ENCODE peak calls at places on chromosomes 6 and 20, in seven cellular contexts. One of them, this sample, is unnamed.

GRCh38 chr6:32148289-32148688 is 3.5 kb downstream of the PRRT1 start:
- DNase-seq in lower lobe of right lung: no peak
- DNase-seq in fibroblast of the aortic adventitia: no peak
- DNase-seq in osteocyte: no peak
- DNase-seq in GM12864: no peak
- DNase-seq in BE2C: no peak
- DNase-seq in fibroblast of lung: no peak
- DNase-seq in this sample: no peak

GRCh38 chr6:166076625-166077024 is 91.0 kb downstream of the TBXT start:
- DNase-seq in fibroblast of the aortic adventitia: no peak
- DNase-seq in osteocyte: no peak
- DNase-seq in BE2C: no peak
- DNase-seq in fibroblast of lung: no peak
- DNase-seq in lower lobe of right lung: no peak
- DNase-seq in GM12864: no peak
- DNase-seq in this sample: no peak

GRCh38 chr6:76124010-76124409 is 51.5 kb upstream of the IMPG1 start:
- DNase-seq in osteocyte: no peak
- DNase-seq in BE2C: no peak
- DNase-seq in fibroblast of lung: no peak
- DNase-seq in GM12864: no peak
- DNase-seq in lower lobe of right lung: no peak
- DNase-seq in fibroblast of the aortic adventitia: no peak
- DNase-seq in this sample: no peak

GRCh38 chr6:75098709-75099108 is 107.1 kb downstream of the COL12A1 start:
- DNase-seq in fibroblast of the aortic adventitia: peak
- DNase-seq in GM12864: no peak
- DNase-seq in BE2C: peak
- DNase-seq in lower lobe of right lung: no peak
- DNase-seq in osteocyte: peak
- DNase-seq in fibroblast of lung: peak
- DNase-seq in this sample: no peak

GRCh38 chr20:46202758-46203509 is 84.8 kb downstream of the CD40 start:
- DNase-seq in GM12864: no peak
- DNase-seq in osteocyte: no peak
- DNase-seq in BE2C: no peak
- DNase-seq in fibroblast of the aortic adventitia: peak
- DNase-seq in fibroblast of lung: no peak
- DNase-seq in lower lobe of right lung: no peak
- DNase-seq in this sample: no peak

GRCh38 chr6:18596529-18596835 is 209.3 kb downstream of the RNF144B start:
- DNase-seq in fibroblast of lung: no peak
- DNase-seq in lower lobe of right lung: no peak
- DNase-seq in osteocyte: no peak
- DNase-seq in GM12864: no peak
- DNase-seq in fibroblast of the aortic adventitia: no peak
- DNase-seq in BE2C: no peak
- DNase-seq in this sample: no peak

GRCh38 chr6:104540743-104541142 is 319.0 kb downstream of the HACE1 start:
- DNase-seq in fibroblast of the aortic adventitia: no peak
- DNase-seq in fibroblast of lung: peak
- DNase-seq in osteocyte: no peak
- DNase-seq in BE2C: no peak
- DNase-seq in GM12864: no peak
- DNase-seq in lower lobe of right lung: no peak
- DNase-seq in this sample: no peak

GRCh38 chr6:158377866-158378265 is 65.6 kb downstream of the TULP4 start:
- DNase-seq in osteocyte: peak
- DNase-seq in GM12864: no peak
- DNase-seq in fibroblast of lung: peak
- DNase-seq in fibroblast of the aortic adventitia: peak
- DNase-seq in BE2C: no peak
- DNase-seq in lower lobe of right lung: no peak
- DNase-seq in this sample: no peak

GRCh38 chr6:24522821-24523175 is 28.0 kb downstream of the ALDH5A1 start:
- DNase-seq in lower lobe of right lung: no peak
- DNase-seq in osteocyte: no peak
- DNase-seq in BE2C: no peak
- DNase-seq in fibroblast of the aortic adventitia: no peak
- DNase-seq in fibroblast of lung: no peak
- DNase-seq in GM12864: no peak
- DNase-seq in this sample: no peak

GRCh38 chr6:1316482-1317220 is 4.8 kb downstream of the FOXQ1 start:
- DNase-seq in fibroblast of the aortic adventitia: peak
- DNase-seq in fibroblast of lung: no peak
- DNase-seq in osteocyte: no peak
- DNase-seq in GM12864: no peak
- DNase-seq in BE2C: peak
- DNase-seq in lower lobe of right lung: no peak
- DNase-seq in this sample: no peak

GRCh38 chr20:2558581-2559301 is 22.4 kb downstream of the TMC2 start:
- DNase-seq in lower lobe of right lung: no peak
- DNase-seq in BE2C: no peak
- DNase-seq in fibroblast of the aortic adventitia: peak
- DNase-seq in osteocyte: no peak
- DNase-seq in fibroblast of lung: peak
- DNase-seq in GM12864: no peak
- DNase-seq in this sample: no peak

GRCh38 chr6:105458552-105458951 is 55.7 kb upstream of the PREP start:
- DNase-seq in fibroblast of the aortic adventitia: peak
- DNase-seq in lower lobe of right lung: no peak
- DNase-seq in fibroblast of lung: no peak
- DNase-seq in GM12864: no peak
- DNase-seq in osteocyte: no peak
- DNase-seq in BE2C: no peak
- DNase-seq in this sample: no peak

GRCh38 chr6:54681987-54682386 is 164.6 kb upstream of the FAM83B start:
- DNase-seq in fibroblast of the aortic adventitia: peak
- DNase-seq in osteocyte: no peak
- DNase-seq in lower lobe of right lung: no peak
- DNase-seq in BE2C: no peak
- DNase-seq in GM12864: no peak
- DNase-seq in fibroblast of lung: peak
- DNase-seq in this sample: no peak

GRCh38 chr20:25659999-25660398 is 36.2 kb upstream of the NANP start:
- DNase-seq in fibroblast of the aortic adventitia: no peak
- DNase-seq in GM12864: no peak
- DNase-seq in BE2C: no peak
- DNase-seq in osteocyte: no peak
- DNase-seq in fibroblast of lung: no peak
- DNase-seq in lower lobe of right lung: no peak
- DNase-seq in this sample: no peak

GRCh38 chr20:17650301-17650761 is 31.7 kb downstream of the RRBP1 start:
- DNase-seq in BE2C: no peak
- DNase-seq in GM12864: no peak
- DNase-seq in fibroblast of the aortic adventitia: peak
- DNase-seq in fibroblast of lung: no peak
- DNase-seq in lower lobe of right lung: no peak
- DNase-seq in osteocyte: no peak
- DNase-seq in this sample: no peak

GRCh38 chr6:148464319-148465010 is 121.8 kb downstream of the SASH1 start:
- DNase-seq in lower lobe of right lung: no peak
- DNase-seq in BE2C: peak
- DNase-seq in GM12864: peak
- DNase-seq in osteocyte: peak
- DNase-seq in fibroblast of lung: peak
- DNase-seq in fibroblast of the aortic adventitia: peak
- DNase-seq in this sample: peak

GRCh38 chr20:61755971-61756421 is 309.7 kb downstream of the TAF4 start:
- DNase-seq in GM12864: no peak
- DNase-seq in lower lobe of right lung: peak
- DNase-seq in BE2C: no peak
- DNase-seq in osteocyte: no peak
- DNase-seq in fibroblast of the aortic adventitia: no peak
- DNase-seq in fibroblast of lung: no peak
- DNase-seq in this sample: no peak

GRCh38 chr6:144897441-144897921 is 612.3 kb downstream of the UTRN start:
- DNase-seq in osteocyte: no peak
- DNase-seq in BE2C: no peak
- DNase-seq in GM12864: no peak
- DNase-seq in fibroblast of the aortic adventitia: peak
- DNase-seq in lower lobe of right lung: no peak
- DNase-seq in fibroblast of lung: peak
- DNase-seq in this sample: no peak

GRCh38 chr6:12806811-12807210 is 90.2 kb downstream of the PHACTR1 start:
- DNase-seq in fibroblast of the aortic adventitia: no peak
- DNase-seq in BE2C: no peak
- DNase-seq in GM12864: no peak
- DNase-seq in fibroblast of lung: no peak
- DNase-seq in lower lobe of right lung: no peak
- DNase-seq in osteocyte: no peak
- DNase-seq in this sample: no peak

GRCh38 chr6:15763364-15763763 is 100.5 kb upstream of the DTNBP1 start:
- DNase-seq in fibroblast of the aortic adventitia: no peak
- DNase-seq in lower lobe of right lung: no peak
- DNase-seq in BE2C: no peak
- DNase-seq in GM12864: no peak
- DNase-seq in osteocyte: no peak
- DNase-seq in fibroblast of lung: no peak
- DNase-seq in this sample: no peak

GRCh38 chr6:72946766-72947165 is 278.5 kb downstream of the KHDC1L start:
- DNase-seq in fibroblast of lung: peak
- DNase-seq in BE2C: no peak
- DNase-seq in lower lobe of right lung: no peak
- DNase-seq in fibroblast of the aortic adventitia: peak
- DNase-seq in GM12864: no peak
- DNase-seq in osteocyte: no peak
- DNase-seq in this sample: no peak

GRCh38 chr20:54726687-54727086 is 251.3 kb downstream of the DOK5 start:
- DNase-seq in osteocyte: no peak
- DNase-seq in lower lobe of right lung: no peak
- DNase-seq in GM12864: no peak
- DNase-seq in fibroblast of lung: no peak
- DNase-seq in fibroblast of the aortic adventitia: no peak
- DNase-seq in BE2C: peak
- DNase-seq in this sample: no peak

GRCh38 chr20:34956041-34956458 is 382 bp downstream of the MYH7B start:
- DNase-seq in fibroblast of the aortic adventitia: no peak
- DNase-seq in fibroblast of lung: no peak
- DNase-seq in osteocyte: no peak
- DNase-seq in GM12864: no peak
- DNase-seq in lower lobe of right lung: no peak
- DNase-seq in BE2C: no peak
- DNase-seq in this sample: no peak

GRCh38 chr6:14765106-14765505 is 480.8 kb upstream of the JARID2 start:
- DNase-seq in fibroblast of the aortic adventitia: peak
- DNase-seq in osteocyte: no peak
- DNase-seq in fibroblast of lung: peak
- DNase-seq in BE2C: no peak
- DNase-seq in GM12864: no peak
- DNase-seq in lower lobe of right lung: no peak
- DNase-seq in this sample: no peak

GRCh38 chr20:29740601-29740950 is 1516.9 kb upstream of the DEFB115 start:
- DNase-seq in GM12864: no peak
- DNase-seq in fibroblast of lung: no peak
- DNase-seq in osteocyte: no peak
- DNase-seq in fibroblast of the aortic adventitia: no peak
- DNase-seq in BE2C: no peak
- DNase-seq in lower lobe of right lung: no peak
- DNase-seq in this sample: peak

DNA sequence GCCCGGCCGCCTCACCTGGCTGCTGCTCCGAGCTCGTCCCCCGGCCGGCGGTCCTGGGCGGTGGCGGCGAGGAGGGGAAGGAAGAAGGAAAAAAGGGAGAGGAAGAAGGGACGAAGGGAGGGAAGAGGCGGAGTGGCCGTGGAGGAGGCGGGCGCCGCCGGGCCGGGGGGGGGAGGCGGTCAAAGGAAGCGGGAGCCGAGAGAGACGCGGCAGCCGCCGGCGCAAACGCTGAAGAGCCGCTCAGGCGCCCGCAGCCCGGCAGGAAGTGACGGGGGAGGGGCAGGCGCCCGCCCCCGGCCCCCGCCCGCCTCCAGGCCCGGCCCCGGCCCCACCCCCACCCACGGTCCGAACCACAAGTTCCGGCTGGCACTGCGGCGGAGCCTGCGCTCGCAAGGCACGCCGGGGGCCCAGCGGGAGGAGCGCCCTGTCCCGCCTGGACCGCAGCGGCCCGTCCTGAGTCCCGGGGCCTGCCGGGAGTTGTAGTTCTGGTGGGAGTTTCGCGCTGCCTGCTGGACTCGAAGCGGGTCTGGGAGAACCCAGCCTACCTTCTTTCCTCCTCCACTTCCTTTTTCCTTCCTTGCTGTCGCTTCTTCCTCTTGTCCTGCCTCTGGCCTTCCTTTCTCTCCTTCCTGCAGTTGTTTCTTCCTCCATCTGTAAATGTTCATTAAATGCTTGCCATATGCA is at the start of gene STAU1:
- DNase-seq in lower lobe of right lung: peak
- DNase-seq in fibroblast of the aortic adventitia: peak
- DNase-seq in osteocyte: peak
- DNase-seq in GM12864: peak
- DNase-seq in fibroblast of lung: peak
- DNase-seq in BE2C: peak
- DNase-seq in this sample: peak
- TF ChIP-seq CTCF in lower lobe of right lung: no peak
- TF ChIP-seq CTCF in fibroblast of the aortic adventitia: no peak
- TF ChIP-seq CTCF in osteocyte: no peak
- TF ChIP-seq CTCF in GM12864: no peak
- TF ChIP-seq CTCF in fibroblast of lung: no peak
- TF ChIP-seq CTCF in BE2C: no peak
- TF ChIP-seq CTCF in this sample: no peak

GRCh38 chr6:17103715-17104114 is 1.9 kb downstream of the STMND1 start:
- DNase-seq in BE2C: no peak
- DNase-seq in fibroblast of the aortic adventitia: no peak
- DNase-seq in lower lobe of right lung: no peak
- DNase-seq in osteocyte: no peak
- DNase-seq in fibroblast of lung: no peak
- DNase-seq in GM12864: no peak
- DNase-seq in this sample: no peak
- TF ChIP-seq CTCF in BE2C: peak
- TF ChIP-seq CTCF in fibroblast of the aortic adventitia: no peak
- TF ChIP-seq CTCF in lower lobe of right lung: no peak
- TF ChIP-seq CTCF in osteocyte: no peak
- TF ChIP-seq CTCF in fibroblast of lung: no peak
- TF ChIP-seq CTCF in GM12864: no peak
- TF ChIP-seq CTCF in this sample: no peak

GRCh38 chr6:161200610-161201201 is 73.2 kb downstream of the AGPAT4 start:
- DNase-seq in BE2C: peak
- DNase-seq in GM12864: no peak
- DNase-seq in osteocyte: no peak
- DNase-seq in fibroblast of the aortic adventitia: no peak
- DNase-seq in lower lobe of right lung: no peak
- DNase-seq in fibroblast of lung: no peak
- DNase-seq in this sample: no peak
- TF ChIP-seq CTCF in BE2C: peak
- TF ChIP-seq CTCF in GM12864: no peak
- TF ChIP-seq CTCF in osteocyte: peak
- TF ChIP-seq CTCF in fibroblast of the aortic adventitia: no peak
- TF ChIP-seq CTCF in lower lobe of right lung: no peak
- TF ChIP-seq CTCF in fibroblast of lung: no peak
- TF ChIP-seq CTCF in this sample: no peak

DNA sequence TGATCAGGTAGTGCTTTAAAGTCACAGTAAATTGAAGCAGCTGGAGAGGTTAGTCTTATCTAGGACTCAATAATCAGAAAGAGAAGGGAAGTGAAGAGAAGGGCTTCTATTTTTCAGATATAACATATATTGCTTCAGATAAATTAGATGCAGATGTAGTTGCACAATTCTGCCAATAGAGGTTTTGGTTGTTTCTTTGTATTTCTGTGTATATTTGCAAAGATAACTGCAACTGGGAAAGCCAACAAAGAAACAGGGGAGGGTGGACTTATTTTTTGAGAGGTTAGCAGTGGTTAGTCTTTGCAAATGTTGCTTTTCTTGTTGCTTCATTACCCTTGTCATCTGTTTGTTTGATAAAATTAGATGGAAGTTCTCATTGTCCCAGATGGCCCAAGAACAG is 106.6 kb downstream of the ADGRG6 start:
- DNase-seq in BE2C: no peak
- DNase-seq in lower lobe of right lung: no peak
- DNase-seq in GM12864: no peak
- DNase-seq in osteocyte: no peak
- DNase-seq in fibroblast of the aortic adventitia: peak
- DNase-seq in fibroblast of lung: no peak
- DNase-seq in this sample: no peak
- TF ChIP-seq CTCF in BE2C: no peak
- TF ChIP-seq CTCF in lower lobe of right lung: no peak
- TF ChIP-seq CTCF in GM12864: no peak
- TF ChIP-seq CTCF in osteocyte: no peak
- TF ChIP-seq CTCF in fibroblast of the aortic adventitia: peak
- TF ChIP-seq CTCF in fibroblast of lung: no peak
- TF ChIP-seq CTCF in this sample: no peak